ENCODE peak calls at places on chromosomes 11 and 22, in ten cellular contexts. I is lower leg skin, N is right lobe of liver, W is transverse colon, B is spleen, X is uterus, P is A549, L is adrenal gland, V is breast epithelium, F is K562. T is an unnamed sample.

GRCh38 chr11:74581954-74582547 is 10.3 kb upstream of the POLD3 start:
- DNase-seq in I (no peak), N (no peak), W (peak; percentile 58), B (no peak), X (no peak), P (no peak), L (no peak), V (no peak), F (no peak), T (no peak)

GRCh38 chr11:124640660-124641059 is 18.0 kb downstream of the TBRG1 start:
- DNase-seq in I (no peak), N (no peak), W (no peak), B (no peak), X (no peak), P (no peak), L (no peak), V (no peak), F (no peak), T (peak; percentile 22)

GRCh38 chr11:72223615-72224586 is 666 bp upstream of the INPPL1 start:
- DNase-seq in I (peak; percentile 92), N (peak; percentile 85), W (peak; percentile 85), B (peak; percentile 93), X (peak; percentile 85), P (peak; percentile 65), L (peak; percentile 81), V (peak; percentile 57), F (peak; percentile 78), T (peak; percentile 83)

GRCh38 chr11:10937416-10937815 is 79.6 kb upstream of the ZBED5 start:
- DNase-seq in I (no peak), N (no peak), W (no peak), B (no peak), X (no peak), P (no peak), L (no peak), V (no peak), F (no peak), T (no peak)

GRCh38 chr11:71206186-71206585 is 46.2 kb downstream of the SHANK2 start:
- DNase-seq in I (no peak), N (peak; percentile 55), W (peak; percentile 33), B (peak; percentile 23), X (no peak), P (no peak), L (no peak), V (peak; percentile 47), F (no peak), T (no peak)

GRCh38 chr11:123519055-123519796 is 89.2 kb downstream of the GRAMD1B start:
- DNase-seq in I (peak; percentile 63), N (no peak), W (no peak), B (no peak), X (no peak), P (no peak), L (peak; percentile 88), V (no peak), F (no peak), T (no peak)

GRCh38 chr11:5046754-5047330 is 516 bp downstream of the OR52J3 start:
- DNase-seq in I (no peak), N (no peak), W (no peak), B (no peak), X (no peak), P (no peak), L (no peak), V (no peak), F (no peak), T (no peak)

GRCh38 chr11:68338041-68338800 is 25.8 kb downstream of the LRP5 start:
- DNase-seq in I (peak; percentile 91), N (no peak), W (no peak), B (no peak), X (no peak), P (peak; percentile 31), L (peak; percentile 82), V (no peak), F (no peak), T (peak; percentile 77)

GRCh38 chr22:46085831-46086576 is 64.3 kb upstream of the PPARA start:
- DNase-seq in I (peak; percentile 97), N (peak; percentile 60), W (peak; percentile 93), B (peak; percentile 76), X (peak; percentile 80), P (peak; percentile 90), L (peak; percentile 77), V (peak; percentile 82), F (peak; percentile 89), T (no peak)

GRCh38 chr11:46674463-46675287 is 25.7 kb downstream of the ARHGAP1 start:
- DNase-seq in I (no peak), N (no peak), W (peak; percentile 54), B (peak; percentile 78), X (no peak), P (no peak), L (peak; percentile 66), V (no peak), F (peak; percentile 51), T (no peak)

GRCh38 chr22:28750471-28750881 is 8.6 kb downstream of the HSCB start:
- DNase-seq in I (no peak), N (no peak), W (no peak), B (no peak), X (no peak), P (no peak), L (no peak), V (no peak), F (no peak), T (no peak)

GRCh38 chr11:34214961-34215805 is 109.8 kb downstream of the NAT10 start:
- DNase-seq in I (no peak), N (no peak), W (no peak), B (no peak), X (no peak), P (peak; percentile 64), L (peak; percentile 59), V (no peak), F (no peak), T (no peak)

GRCh38 chr22:24494535-24495364 is at the start of gene UPB1:
- DNase-seq in I (no peak), N (peak; percentile 99), W (no peak), B (no peak), X (no peak), P (no peak), L (peak; percentile 34), V (no peak), F (no peak), T (peak; percentile 34)

GRCh38 chr11:69830086-69830485 is 10.9 kb upstream of the FGF3 start:
- DNase-seq in I (no peak), N (no peak), W (no peak), B (peak; percentile 44), X (no peak), P (no peak), L (no peak), V (no peak), F (no peak), T (no peak)

GRCh38 chr11:69826773-69827172 is 7.6 kb upstream of the FGF3 start:
- DNase-seq in I (no peak), N (no peak), W (no peak), B (peak; percentile 14), X (no peak), P (no peak), L (no peak), V (no peak), F (no peak), T (no peak)

GRCh38 chr11:69825941-69826340 is 6.7 kb upstream of the FGF3 start:
- DNase-seq in I (no peak), N (no peak), W (no peak), B (peak; percentile 30), X (no peak), P (no peak), L (no peak), V (no peak), F (no peak), T (no peak)

GRCh38 chr11:69828276-69828970 is 9.2 kb upstream of the FGF3 start:
- DNase-seq in I (no peak), N (no peak), W (peak; percentile 20), B (peak; percentile 42), X (no peak), P (no peak), L (no peak), V (no peak), F (no peak), T (no peak)

DNA sequence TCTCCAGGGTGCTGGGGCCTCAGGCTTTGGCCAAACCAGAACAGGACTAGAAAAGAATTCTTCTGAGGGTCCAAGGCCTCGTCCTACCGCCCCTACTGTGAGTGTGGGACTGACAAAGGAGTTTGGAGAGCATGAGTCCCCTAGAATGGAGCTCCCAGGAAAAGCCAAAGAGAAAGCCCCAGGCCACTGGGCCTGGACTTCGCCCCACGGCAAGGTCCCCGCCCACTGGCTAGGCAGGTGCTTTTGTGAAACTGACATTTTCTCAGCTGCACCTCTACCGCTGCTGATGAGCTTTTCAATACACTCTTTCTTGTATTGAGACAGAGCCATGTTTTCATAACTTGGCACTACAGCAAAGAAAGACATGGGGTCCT is 9.7 kb upstream of the FGF3 start:
- DNase-seq in I (no peak), N (no peak), W (peak; percentile 49), B (peak; percentile 38), X (no peak), P (no peak), L (no peak), V (no peak), F (no peak), T (no peak)
- TF ChIP-seq POLR2A in I (no peak), N (no peak), W (no peak), B (no peak), X (no peak), P (no peak), L (no peak), V (no peak), F (no peak), T (no peak)

DNA sequence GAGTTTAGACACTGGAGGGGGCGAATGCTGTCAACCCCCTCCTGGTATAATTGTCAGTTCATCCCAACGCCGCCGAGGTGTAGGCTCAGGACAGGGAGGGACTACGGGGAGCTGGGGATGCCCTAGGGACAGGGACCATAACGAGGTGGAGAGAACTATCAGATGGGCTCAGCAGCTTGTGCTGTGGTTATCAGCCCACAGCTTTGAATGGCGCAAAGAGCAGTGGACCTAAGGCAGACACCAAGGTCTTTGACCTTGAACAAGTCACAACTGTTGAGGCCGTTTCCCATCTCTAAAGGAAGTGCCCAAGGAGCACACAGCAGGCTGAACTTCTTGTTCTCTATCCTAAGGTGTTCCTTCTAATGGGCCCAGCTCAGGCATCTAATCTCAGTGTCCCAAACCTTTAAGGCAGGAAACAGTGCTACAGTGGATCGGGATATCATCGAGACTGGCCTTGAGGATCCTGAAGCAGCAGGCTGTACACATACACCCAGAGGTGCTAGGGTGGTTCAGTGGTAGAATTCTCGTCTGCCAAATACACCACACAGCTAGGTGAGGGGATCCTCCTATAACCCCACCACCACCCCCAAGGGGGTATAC is 993 bp upstream of the TUT1 start:
- DNase-seq in I (no peak), N (no peak), W (no peak), B (no peak), X (no peak), P (no peak), L (no peak), V (no peak), F (peak; percentile 59), T (peak; percentile 89)
- TF ChIP-seq POLR2A in I (no peak), N (no peak), W (no peak), B (no peak), X (no peak), P (no peak), L (no peak), V (no peak), F (no peak), T (no peak)

GRCh38 chr22:43187171-43188099 is 501 bp upstream of the TTLL12 start:
- DNase-seq in I (peak; percentile 99), N (peak; percentile 98), W (peak; percentile 97), B (peak; percentile 99), X (peak; percentile 94), P (peak; percentile 94), L (peak; percentile 98), V (peak; percentile 94), F (peak; percentile 93), T (peak; percentile 97)
- TF ChIP-seq POLR2A in I (no peak), N (peak; percentile 83), W (peak; percentile 62), B (peak; percentile 14), X (peak; percentile 54), P (peak; percentile 84), L (peak; percentile 53), V (no peak), F (peak; percentile 91), T (peak; percentile 91)

GRCh38 chr11:61792310-61793083 is at the start of the genes FEN1 and TMEM258:
- DNase-seq in I (peak; percentile 98), N (peak; percentile 89), W (peak; percentile 88), B (peak; percentile 98), X (peak; percentile 86), P (peak; percentile 95), L (peak; percentile 94), V (peak; percentile 92), F (peak; percentile 90), T (peak; percentile 95)
- TF ChIP-seq POLR2A in I (no peak), N (peak; percentile 64), W (peak; percentile 69), B (no peak), X (peak; percentile 72), P (peak; percentile 79), L (peak; percentile 31), V (peak; percentile 80), F (peak; percentile 94), T (peak; percentile 92)

T was measured in erythroblast.